ENCODE peak calls at places on chromosomes 13 and 19, in seven cellular contexts. S is stimulated activated CD4-positive, alpha-beta T cell treated with anti-CD3 and anti-CD28 coated beads, TNF-alpha, amount 100 ng/mL, for 48 hours; X is astrocyte of the spinal cord; I is heart left ventricle; A is fibroblast of pulmonary artery; P is endothelial cell; R is anterior cingulate cortex. C is an unnamed sample.

GRCh38 chr13:33723365-33723764 is 94.6 kb upstream of the RFC3 start:
- DNase-seq in X (no peak), A (peak; percentile 36), P (no peak), I (no peak), R (no peak), S (no peak), C (no peak)

GRCh38 chr19:29329460-29330134 is 116.6 kb upstream of the UQCRFS1 start:
- DNase-seq in S (no peak), I (no peak), X (no peak), P (peak; percentile 65), R (no peak), A (no peak), C (no peak)

GRCh38 chr19:4094761-4095487 is 28.2 kb upstream of the ZBTB7A start:
- DNase-seq in R (no peak), I (no peak), P (no peak), S (no peak), A (no peak), X (no peak), C (no peak)

GRCh38 chr19:23273022-23273593 is 22.9 kb upstream of the ZNF724 start:
- DNase-seq in S (no peak), I (no peak), P (no peak), X (peak; percentile 22), R (no peak), A (no peak), C (peak; percentile 34)

GRCh38 chr19:19276386-19276785 is 3.3 kb upstream of the TM6SF2 start:
- DNase-seq in P (peak; percentile 1), A (peak; percentile 80), X (peak; percentile 44), R (no peak), S (no peak), I (no peak), C (no peak)

GRCh38 chr13:36736119-36736726 is 62.4 kb downstream of the SERTM1 start:
- DNase-seq in I (no peak), X (peak; percentile 72), S (peak; percentile 1), A (peak; percentile 83), P (peak; percentile 58), R (no peak), C (peak; percentile 57)

GRCh38 chr19:15253076-15253475 is 20.8 kb upstream of the EPHX3 start:
- DNase-seq in A (no peak), P (no peak), I (no peak), S (no peak), R (no peak), X (no peak), C (no peak)

GRCh38 chr19:48290923-48291700 is 21.2 kb downstream of the ZNF114 start:
- DNase-seq in I (peak; percentile 89), P (peak; percentile 88), A (peak; percentile 85), S (no peak), X (peak; percentile 89), R (peak; percentile 11), C (peak; percentile 77)

GRCh38 chr19:15629003-15629880 is 11.5 kb upstream of the CYP4F3 start:
- DNase-seq in S (peak; percentile 71), X (peak; percentile 4), A (peak; percentile 53), I (peak; percentile 89), P (no peak), R (peak; percentile 6), C (peak; percentile 88)

GRCh38 chr13:50309872-50310594 is 294.8 kb downstream of the KCNRG start:
- DNase-seq in A (no peak), P (no peak), R (no peak), X (no peak), S (no peak), I (no peak), C (no peak)

GRCh38 chr19:10206226-10206873 is 11.6 kb upstream of the DNMT1 start:
- DNase-seq in X (peak; percentile 67), R (no peak), A (peak; percentile 63), P (no peak), S (no peak), I (no peak), C (no peak)

GRCh38 chr19:54551950-54552912 is 21.4 kb upstream of the LILRA2 start:
- DNase-seq in A (no peak), S (no peak), X (no peak), P (no peak), I (no peak), R (no peak), C (no peak)

GRCh38 chr13:43031881-43032280 is 8.5 kb downstream of the DNAJC15 start:
- DNase-seq in X (no peak), R (no peak), P (no peak), A (peak; percentile 39), S (no peak), I (no peak), C (no peak)

GRCh38 chr13:37681295-37682032 is 82.9 kb upstream of the POSTN start:
- DNase-seq in P (no peak), S (no peak), R (no peak), A (peak; percentile 95), I (no peak), X (peak; percentile 92), C (no peak)

GRCh38 chr19:2425622-2426581 is 1.5 kb downstream of the TIMM13 start:
- DNase-seq in P (no peak), X (no peak), A (no peak), R (no peak), S (no peak), I (no peak), C (no peak)

GRCh38 chr19:33702606-33703437 is 81.1 kb downstream of the CHST8 start:
- DNase-seq in S (no peak), I (peak; percentile 40), A (no peak), X (no peak), R (no peak), P (no peak), C (no peak)

GRCh38 chr19:408441-409005 is 424 bp downstream of the C2CD4C start:
- DNase-seq in P (no peak), X (no peak), I (peak; percentile 57), A (no peak), R (no peak), S (no peak), C (peak; percentile 90)

GRCh38 chr13:71021810-71022422 is 845.1 kb downstream of the DACH1 start:
- DNase-seq in S (no peak), X (no peak), I (no peak), A (no peak), P (no peak), R (no peak), C (no peak)

GRCh38 chr13:106521101-106521799 is 14.2 kb downstream of the EFNB2 start:
- DNase-seq in A (no peak), P (no peak), X (no peak), S (no peak), I (no peak), R (no peak), C (no peak)

C was measured in HAP-1.